ENCODE peak calls at places on chromosome 18, in six cellular contexts. N is CD4-positive, alpha-beta memory T cell; Q is adrenal gland; L is left lung; E is Peyer's patch; C is lung. J is an unnamed sample. For H3K4me1, the result is how much of the 10 kb centered on the place peaks cover.

GRCh38 chr18:59139291-59139614 is 431 bp upstream of the SEC11C start:
- DNase-seq in N (peak), Q (peak), L (peak), E (peak), C (peak), J (no peak)

GRCh38 chr18:1092228-1092627 is 187.6 kb downstream of the ADCYAP1 start:
- DNase-seq in N (no peak), Q (no peak), L (no peak), E (no peak), C (no peak), J (no peak)

GRCh38 chr18:35998967-35999366 is 26.5 kb downstream of the RMP24 start:
- DNase-seq in N (no peak), Q (no peak), L (no peak), E (no peak), C (no peak), J (no peak)

GRCh38 chr18:48493856-48494255 is 45.0 kb upstream of the CTIF start:
- DNase-seq in N (no peak), Q (no peak), L (no peak), E (no peak), C (no peak), J (no peak)

GRCh38 chr18:67726882-67727281 is 210.4 kb upstream of the DSEL start:
- DNase-seq in N (no peak), Q (no peak), L (no peak), E (no peak), C (no peak), J (no peak)

GRCh38 chr18:37124511-37124910 is 295.6 kb downstream of the KIAA1328 start:
- DNase-seq in N (no peak), Q (no peak), L (no peak), E (no peak), C (no peak), J (no peak)

GRCh38 chr18:26215247-26215970 is 10.8 kb upstream of the TAF4B start:
- DNase-seq in N (peak), Q (no peak), L (no peak), E (no peak), C (no peak), J (no peak)

GRCh38 chr18:9763157-9763556 is 55.1 kb downstream of the RAB31 start:
- DNase-seq in N (no peak), Q (no peak), L (no peak), E (no peak), C (no peak), J (no peak)

GRCh38 chr18:8705941-8706544 is 687 bp downstream of the MTCL1 start:
- DNase-seq in N (peak), Q (no peak), L (peak), E (peak), C (no peak), J (no peak)

GRCh38 chr18:10420561-10421352 is 33.7 kb upstream of the APCDD1 start:
- DNase-seq in N (no peak), Q (no peak), L (no peak), E (no peak), C (no peak), J (no peak)

GRCh38 chr18:47254341-47254939 is 3.0 kb upstream of the SKOR2 start:
- DNase-seq in N (no peak), Q (peak), L (peak), E (no peak), C (peak), J (no peak)

GRCh38 chr18:5294618-5295230 is 802 bp downstream of the ZBTB14 start:
- DNase-seq in N (peak), Q (peak), L (peak), E (peak), C (peak), J (peak)

GRCh38 chr18:47172476-47172875 is 3.7 kb downstream of the IER3IP1 start:
- DNase-seq in N (no peak), Q (no peak), L (no peak), E (no peak), C (no peak), J (no peak)

GRCh38 chr18:46242185-46242584 is 138.0 kb downstream of the HAUS1 start:
- DNase-seq in N (no peak), Q (no peak), L (no peak), E (no peak), C (no peak), J (no peak)

GRCh38 chr18:3212636-3213035 is 7.1 kb downstream of the MYOM1 start:
- DNase-seq in N (no peak), Q (no peak), L (no peak), E (no peak), C (no peak), J (no peak)

GRCh38 chr18:59273936-59274928 is 978 bp upstream of the RAX start:
- DNase-seq in N (no peak), Q (no peak), L (peak), E (no peak), C (no peak), J (no peak)

GRCh38 chr18:49880656-49881055 is 67.3 kb upstream of the ACAA2 start:
- DNase-seq in N (no peak), Q (no peak), L (no peak), E (no peak), C (no peak), J (no peak)

GRCh38 chr18:25164837-25165791 is 186.9 kb downstream of the ZNF521 start:
- DNase-seq in N (no peak), Q (no peak), L (no peak), E (no peak), C (no peak), J (peak)

GRCh38 chr18:73101977-73102376 is 234.2 kb upstream of the NETO1 start:
- DNase-seq in N (no peak), Q (no peak), L (no peak), E (no peak), C (no peak), J (no peak)

GRCh38 chr18:62717850-62718229 is 2.5 kb downstream of the PHLPP1 start:
- DNase-seq in N (no peak), Q (no peak), L (no peak), E (no peak), C (no peak), J (no peak)

GRCh38 chr18:49359732-49360444 is 100.6 kb downstream of the DYM start:
- DNase-seq in N (no peak), Q (no peak), L (no peak), E (no peak), C (no peak), J (no peak)

GRCh38 chr18:54392621-54393023 is 34.9 kb downstream of the C18orf54 start:
- DNase-seq in N (peak), Q (no peak), L (no peak), E (no peak), C (no peak), J (peak)

GRCh38 chr18:26963292-26963691 is 97.8 kb upstream of the AQP4 start:
- DNase-seq in N (no peak), Q (no peak), L (no peak), E (no peak), C (no peak), J (no peak)

DNA sequence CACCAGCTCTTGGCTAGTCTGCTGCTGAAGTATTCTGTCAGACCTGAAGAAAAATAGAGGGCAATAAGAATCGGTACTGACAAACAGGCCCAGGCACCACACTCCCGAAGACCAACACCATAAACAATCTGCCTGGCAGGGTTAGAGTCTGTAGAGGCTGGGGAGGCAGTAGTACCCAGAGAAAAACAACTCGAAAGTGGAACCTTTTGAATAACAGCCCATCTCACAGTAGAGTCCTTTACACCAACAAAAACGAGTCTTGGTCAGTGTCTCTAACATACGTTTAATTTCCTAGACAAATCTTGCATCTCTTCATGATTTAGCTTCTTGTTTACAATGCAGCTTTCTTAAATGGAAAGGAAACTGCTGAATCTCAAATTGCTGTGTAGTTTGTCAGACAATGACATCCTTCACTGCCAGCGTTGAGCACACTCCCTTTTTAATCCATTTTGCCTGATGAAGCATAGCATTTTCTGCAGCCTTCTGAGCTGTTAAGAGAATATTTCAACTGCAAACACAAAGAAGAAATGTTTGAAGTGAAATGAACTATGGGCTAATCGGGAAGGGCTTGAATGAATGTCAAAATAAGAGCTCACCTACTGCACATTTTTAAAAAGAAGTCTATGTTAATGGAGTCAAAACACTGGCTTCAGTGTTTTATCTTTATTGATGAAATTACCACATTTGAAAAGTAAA is 73.1 kb upstream of the DSG1 start:
- DNase-seq in N (no peak), Q (no peak), L (no peak), E (no peak), C (no peak), J (no peak)
- H3K4me1 ChIP-seq in N (under half), Q (under half), L (under half), E (under half), C (under half), J (under half)

DNA sequence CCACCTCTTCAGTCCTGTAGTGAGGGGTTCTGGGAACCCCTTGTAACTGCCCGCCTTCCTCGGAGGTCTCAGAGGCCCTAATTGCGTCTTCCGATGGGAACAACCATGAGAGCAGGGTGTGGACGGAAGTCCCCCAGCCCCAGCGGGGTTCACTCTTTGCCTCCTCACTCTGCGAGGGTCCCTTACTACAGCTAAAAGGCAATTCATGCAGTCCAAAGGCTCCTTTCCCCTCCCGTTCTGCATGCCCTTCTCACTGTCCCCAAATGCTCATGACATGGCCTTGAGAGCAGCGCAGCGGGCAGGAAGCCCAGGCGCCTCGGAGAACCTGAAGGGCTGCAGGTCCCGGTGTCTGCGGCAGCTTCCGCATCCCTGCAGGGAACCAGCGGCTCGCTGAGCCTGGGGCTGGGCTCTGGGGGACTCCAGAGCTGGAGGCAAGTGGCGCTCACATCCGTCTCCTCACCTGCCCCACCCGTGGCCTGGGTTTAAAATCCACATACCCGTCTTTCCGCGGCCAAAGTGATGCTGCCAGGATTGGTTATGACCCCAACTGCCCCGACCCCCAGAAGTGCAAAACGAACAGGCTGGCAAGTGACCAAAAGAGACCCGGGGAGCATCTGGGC is 534 bp upstream of the CIDEA start:
- DNase-seq in N (no peak), Q (peak), L (no peak), E (no peak), C (no peak), J (no peak)
- H3K4me3 ChIP-seq in N (no peak), Q (peak), L (no peak), E (peak), C (no peak), J (no peak)

DNA sequence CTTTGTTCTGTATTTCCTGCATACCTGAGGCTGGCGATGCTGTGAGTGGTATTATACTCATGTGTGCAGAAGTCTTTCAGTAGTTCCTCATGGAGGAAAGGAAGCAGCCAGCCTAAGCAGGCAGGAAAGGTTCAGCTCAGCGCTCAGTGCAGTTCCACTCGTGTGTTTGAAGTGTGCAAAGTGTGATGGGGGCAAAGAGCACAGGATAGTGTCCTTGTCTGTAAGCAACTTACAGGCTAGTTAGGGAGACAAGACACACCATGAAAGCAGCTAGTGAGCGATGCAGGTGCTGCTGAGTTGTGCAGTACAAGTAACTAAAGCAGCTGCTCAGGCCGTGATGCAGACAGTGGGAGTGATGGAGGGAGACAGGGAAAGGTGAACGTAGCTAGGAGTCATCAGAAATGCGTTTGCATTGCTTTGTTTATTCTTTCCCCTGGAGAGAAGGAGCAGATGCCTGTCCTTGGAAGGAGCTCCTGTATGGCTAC is 146.2 kb downstream of the LDLRAD4 start:
- DNase-seq in N (no peak), Q (no peak), L (no peak), E (no peak), C (no peak), J (no peak)
- H3K4me1 ChIP-seq in N (under half), Q (under half), L (under half), E (under half), C (under half), J (under half)

DNA sequence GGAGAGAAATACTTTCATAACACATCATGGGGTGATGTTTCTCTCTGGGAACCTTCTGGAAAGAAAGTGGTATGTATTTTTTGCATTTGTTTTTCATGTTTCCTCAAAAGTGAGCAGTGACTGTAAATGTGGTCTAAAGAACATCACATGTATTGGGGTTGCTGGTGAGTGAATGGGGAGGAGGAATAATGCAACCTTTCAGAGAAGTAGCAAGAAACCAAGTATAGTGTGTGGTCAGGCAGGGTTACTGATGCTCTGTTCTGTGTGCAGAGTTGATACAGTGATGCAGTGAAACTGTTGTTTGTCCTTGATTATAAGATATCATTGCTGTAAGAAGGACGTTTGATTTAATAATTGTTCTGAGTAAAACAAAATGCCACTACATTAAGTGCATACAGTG is 24.1 kb downstream of the ADNP2 start:
- DNase-seq in N (no peak), Q (no peak), L (no peak), E (no peak), C (no peak), J (no peak)
- H3K4me3 ChIP-seq in N (no peak), Q (no peak), L (no peak), E (no peak), C (no peak), J (no peak)

GRCh38 chr18:70293166-70293565 is 4.3 kb downstream of the SOCS6 start:
- DNase-seq in N (no peak), Q (no peak), L (no peak), E (no peak), C (no peak), J (no peak)
- H3K4me1 ChIP-seq in N (under half), Q (under half), L (under half), E (under half), C (under half), J (half or more)

GRCh38 chr18:75226301-75226955 is 15.8 kb downstream of the TSHZ1 start:
- DNase-seq in N (no peak), Q (peak), L (no peak), E (no peak), C (no peak), J (no peak)
- H3K4me3 ChIP-seq in N (no peak), Q (peak), L (no peak), E (peak), C (no peak), J (no peak)

GRCh38 chr18:21907451-21907850 is 166.9 kb downstream of the MIB1 start:
- DNase-seq in N (no peak), Q (no peak), L (no peak), E (no peak), C (no peak), J (no peak)
- H3K4me1 ChIP-seq in N (under half), Q (under half), L (under half), E (under half), C (under half), J (under half)

GRCh38 chr18:21105936-21106335 is 5.7 kb downstream of the ROCK1 start:
- DNase-seq in N (no peak), Q (no peak), L (no peak), E (no peak), C (no peak), J (no peak)
- H3K4me3 ChIP-seq in N (no peak), Q (no peak), L (no peak), E (no peak), C (no peak), J (no peak)

GRCh38 chr18:77107218-77107815 is 25.3 kb downstream of the MBP start:
- DNase-seq in N (no peak), Q (no peak), L (no peak), E (no peak), C (no peak), J (no peak)

GRCh38 chr18:77108001-77108692 is 24.4 kb downstream of the MBP start:
- DNase-seq in N (peak), Q (peak), L (no peak), E (no peak), C (no peak), J (peak)

GRCh38 chr18:77110936-77111335 is 21.6 kb downstream of the MBP start:
- DNase-seq in N (no peak), Q (no peak), L (no peak), E (no peak), C (no peak), J (no peak)

GRCh38 chr18:77110400-77110799 is 22.2 kb downstream of the MBP start:
- DNase-seq in N (no peak), Q (no peak), L (no peak), E (no peak), C (no peak), J (no peak)

DNA sequence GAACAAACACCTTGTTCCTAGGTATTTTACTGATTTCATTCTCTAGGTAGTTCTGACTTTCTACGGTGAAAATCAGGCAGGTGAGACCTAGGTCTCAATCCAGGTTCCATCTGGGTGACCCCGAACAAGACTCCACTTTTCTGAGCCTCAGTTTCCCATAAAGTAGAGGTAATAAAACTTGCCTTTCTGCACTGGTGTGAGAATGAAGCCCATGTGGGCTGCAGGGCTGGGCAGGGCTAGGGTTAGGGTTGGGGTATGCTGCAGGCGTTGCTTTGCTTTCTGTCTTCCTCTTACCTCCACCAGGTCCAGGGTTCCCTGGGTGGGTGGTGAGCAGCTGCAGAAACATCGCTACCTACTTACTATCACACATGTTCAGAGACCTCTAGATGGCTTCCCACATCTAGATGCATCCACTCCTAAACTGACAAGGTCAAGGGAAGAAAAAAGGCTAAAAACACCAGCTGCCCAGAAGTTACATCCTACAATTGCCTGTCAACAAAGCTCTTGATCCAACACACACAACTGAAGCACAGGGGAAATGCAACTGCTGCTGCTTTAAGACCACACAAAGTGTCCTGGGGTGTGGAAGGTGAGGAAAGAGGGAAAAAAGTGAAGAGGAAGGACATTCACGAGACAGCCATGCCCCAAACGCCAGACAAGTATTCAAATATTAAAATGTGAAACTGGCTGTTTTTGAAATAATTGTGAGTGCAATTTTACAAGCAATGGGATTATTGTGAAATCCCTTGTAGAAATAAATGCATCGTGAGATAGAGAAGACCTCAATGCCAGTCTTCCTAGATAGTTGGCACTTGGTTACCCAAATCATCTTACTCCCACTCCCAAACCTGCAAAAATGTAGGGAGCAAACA is 23.5 kb downstream of the MBP start:
- DNase-seq in N (no peak), Q (no peak), L (no peak), E (no peak), C (no peak), J (no peak)
- H3K4me1 ChIP-seq in N (half or more), Q (under half), L (half or more), E (under half), C (under half), J (under half)

J was measured in SJSA1.